ENCODE peak calls at places on chromosome X, in four cellular contexts. L, E, G and Q are unnamed samples.

GRCh38 chrX:120334603-120335002 is 23.3 kb upstream of the TMEM255A start:
- DNase-seq in L (peak; percentile 63), G (no peak), E (no peak), Q (no peak)

GRCh38 chrX:16445166-16445752 is 204.7 kb upstream of the S100G start:
- DNase-seq in L (peak; percentile 45), G (no peak), E (peak; percentile 22), Q (peak; percentile 35)

GRCh38 chrX:30863969-30864368 is 25.1 kb downstream of the TAB3 start:
- DNase-seq in L (no peak), E (no peak), G (no peak), Q (no peak)

GRCh38 chrX:13369541-13370140 is 49.8 kb upstream of the ATXN3L start:
- DNase-seq in E (no peak), L (no peak), G (no peak), Q (no peak)

GRCh38 chrX:134547047-134547679 is 87.2 kb downstream of the HPRT1 start:
- DNase-seq in E (no peak), L (no peak), G (no peak), Q (no peak)

GRCh38 chrX:53659039-53659438 is 27.5 kb downstream of the HUWE1 start:
- DNase-seq in G (no peak), L (no peak), E (no peak), Q (no peak)

GRCh38 chrX:150324035-150324728 is 38.9 kb upstream of the MAMLD1 start:
- DNase-seq in E (peak; percentile 22), L (peak; percentile 3), G (no peak), Q (no peak)

GRCh38 chrX:20595928-20596550 is 329.3 kb upstream of the RPS6KA3 start:
- DNase-seq in G (no peak), E (no peak), L (no peak), Q (no peak)

GRCh38 chrX:150062292-150063137 is 124.2 kb upstream of the EOLA2 start:
- DNase-seq in L (no peak), E (no peak), G (no peak), Q (no peak)

GRCh38 chrX:104165894-104166734 is at the start of gene FAM199X:
- DNase-seq in E (peak; percentile 73), G (peak; percentile 86), L (peak; percentile 90), Q (peak; percentile 88)

GRCh38 chrX:109742722-109743121 is 9.7 kb upstream of the ACSL4 start:
- DNase-seq in G (no peak), L (no peak), E (no peak), Q (no peak)

GRCh38 chrX:35733879-35734278 is 64.3 kb upstream of the MAGEB16 start:
- DNase-seq in G (no peak), E (no peak), L (no peak), Q (no peak)

GRCh38 chrX:22220941-22221340 is 51.8 kb upstream of the CBLL2 start:
- DNase-seq in G (no peak), E (peak; percentile 2), L (no peak), Q (no peak)

GRCh38 chrX:136194546-136194945 is 47.2 kb downstream of the FHL1 start:
- DNase-seq in L (no peak), G (no peak), E (no peak), Q (no peak)

GRCh38 chrX:136198010-136198409 is 50.7 kb downstream of the FHL1 start:
- DNase-seq in E (no peak), L (no peak), G (no peak), Q (no peak)

GRCh38 chrX:136195247-136195646 is 47.9 kb downstream of the FHL1 start:
- DNase-seq in L (no peak), G (no peak), E (no peak), Q (no peak)

GRCh38 chrX:136198678-136199243 is 51.4 kb downstream of the FHL1 start:
- DNase-seq in E (no peak), L (no peak), G (no peak), Q (no peak)

DNA sequence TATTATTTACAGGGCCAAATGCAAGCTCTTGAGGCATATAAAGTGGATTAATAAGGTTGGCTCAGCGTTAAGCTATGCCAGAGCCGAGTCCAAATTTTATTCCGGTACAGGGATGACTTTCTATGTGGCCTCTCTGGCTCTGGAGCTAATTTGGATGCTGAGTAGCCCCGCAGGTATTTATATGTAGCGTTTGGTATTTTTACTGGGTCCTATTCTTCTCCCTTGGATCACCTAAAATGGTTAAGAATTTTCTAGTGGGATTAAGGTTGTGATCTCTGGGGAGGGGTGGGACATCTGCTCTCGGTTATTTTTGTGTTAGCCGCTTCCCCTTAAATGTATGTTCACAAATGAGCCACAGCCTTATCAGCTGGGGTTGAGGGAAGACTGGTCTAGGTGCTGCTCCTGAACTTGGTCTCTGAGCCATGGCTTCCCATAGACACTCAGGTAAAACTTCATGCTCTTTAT is 49.4 kb downstream of the FHL1 start:
- DNase-seq in G (no peak), E (no peak), L (no peak), Q (no peak)
- TF ChIP-seq ZNF274 in G (no peak), E (no peak), L (no peak), Q (no peak)

GRCh38 chrX:118420462-118420861 is 74.6 kb downstream of the WDR44 start:
- DNase-seq in L (no peak), E (no peak), G (no peak), Q (no peak)
- TF ChIP-seq ZNF274 in L (no peak), E (no peak), G (no peak), Q (no peak)

DNA sequence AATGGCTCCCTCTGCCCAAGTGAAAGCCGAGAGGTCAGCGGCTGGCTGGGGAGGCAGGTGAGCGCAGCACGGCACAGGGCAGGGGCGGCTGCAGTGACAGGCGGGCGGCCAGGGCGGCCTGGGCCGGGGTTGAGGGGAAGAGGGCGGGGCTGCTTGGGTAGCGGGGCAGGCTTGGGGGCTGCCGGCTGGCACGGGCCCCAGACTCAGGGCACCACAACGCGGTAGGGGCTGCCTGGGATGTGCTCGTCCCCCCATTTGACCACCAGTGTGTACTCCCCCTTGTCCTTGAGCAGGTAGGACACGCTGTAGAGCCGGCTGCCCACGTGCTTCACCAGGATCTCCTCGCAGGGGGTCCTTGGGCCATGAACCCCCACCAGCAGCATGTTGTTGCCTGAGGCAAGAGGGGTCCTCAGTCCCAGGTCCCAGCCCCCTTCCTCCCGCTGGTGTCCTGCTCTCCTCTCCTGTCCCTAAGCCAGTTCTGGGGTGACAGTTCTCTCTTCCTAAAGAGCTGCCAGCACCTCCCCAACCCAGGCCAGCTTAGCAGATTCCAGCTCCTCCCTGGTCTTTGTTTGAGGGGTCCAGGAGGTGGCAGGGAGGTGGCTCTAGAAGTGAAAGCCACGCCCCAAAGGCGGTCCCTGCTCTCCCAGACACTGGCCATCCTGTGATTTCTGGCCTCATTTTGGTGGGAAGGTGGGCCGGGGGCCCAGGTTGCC is 25.6 kb downstream of the FLNA start:
- DNase-seq in E (no peak), G (no peak), L (no peak), Q (no peak)
- TF ChIP-seq ZNF274 in E (no peak), G (no peak), L (no peak), Q (no peak)

GRCh38 chrX:140050906-140051305 is 85.6 kb upstream of the CXorf66 start:
- DNase-seq in L (peak; percentile 3), G (no peak), E (no peak), Q (no peak)
- TF ChIP-seq ZNF274 in L (no peak), G (no peak), E (no peak), Q (no peak)